ENCODE peak calls at places on chromosome 7, in eight cellular contexts. One of them, this sample, is unnamed.
A peak's percentile ranks its signal among the peaks of the same experiment; 100 is the strongest.

GRCh38 chr7:84948632-84949031 is 238.2 kb downstream of the SEMA3D start:
- DNase-seq in CD8-positive, alpha-beta memory T cell: no peak
- DNase-seq in anterior cingulate cortex: no peak
- DNase-seq in RPMI7951: no peak
- DNase-seq in ovary: no peak
- DNase-seq in SK-MEL-5: no peak
- DNase-seq in neural crest cell: no peak
- DNase-seq in stimulated activated naive CD4-positive, alpha-beta T cell: no peak
- DNase-seq in this sample: no peak

GRCh38 chr7:6250364-6250833 is 22.0 kb downstream of the CYTH3 start:
- DNase-seq in CD8-positive, alpha-beta memory T cell: no peak
- DNase-seq in anterior cingulate cortex: no peak
- DNase-seq in RPMI7951: no peak
- DNase-seq in ovary: no peak
- DNase-seq in SK-MEL-5: no peak
- DNase-seq in neural crest cell: no peak
- DNase-seq in stimulated activated naive CD4-positive, alpha-beta T cell: no peak
- DNase-seq in this sample: no peak

GRCh38 chr7:119515962-119516361 is 757.0 kb upstream of the KCND2 start:
- DNase-seq in CD8-positive, alpha-beta memory T cell: no peak
- DNase-seq in anterior cingulate cortex: no peak
- DNase-seq in RPMI7951: no peak
- DNase-seq in ovary: no peak
- DNase-seq in SK-MEL-5: no peak
- DNase-seq in neural crest cell: no peak
- DNase-seq in stimulated activated naive CD4-positive, alpha-beta T cell: no peak
- DNase-seq in this sample: no peak

GRCh38 chr7:158228986-158229385 is 358.6 kb downstream of the PTPRN2 start:
- DNase-seq in CD8-positive, alpha-beta memory T cell: no peak
- DNase-seq in anterior cingulate cortex: no peak
- DNase-seq in RPMI7951: no peak
- DNase-seq in ovary: no peak
- DNase-seq in SK-MEL-5: peak; percentile 23
- DNase-seq in neural crest cell: no peak
- DNase-seq in stimulated activated naive CD4-positive, alpha-beta T cell: no peak
- DNase-seq in this sample: no peak

GRCh38 chr7:54333952-54334351 is 208.2 kb upstream of the VSTM2A start:
- DNase-seq in CD8-positive, alpha-beta memory T cell: no peak
- DNase-seq in anterior cingulate cortex: no peak
- DNase-seq in RPMI7951: peak; percentile 66
- DNase-seq in ovary: no peak
- DNase-seq in SK-MEL-5: no peak
- DNase-seq in neural crest cell: no peak
- DNase-seq in stimulated activated naive CD4-positive, alpha-beta T cell: no peak
- DNase-seq in this sample: no peak

GRCh38 chr7:31957090-31957720 is 113.0 kb downstream of the PDE1C start:
- DNase-seq in CD8-positive, alpha-beta memory T cell: no peak
- DNase-seq in anterior cingulate cortex: no peak
- DNase-seq in RPMI7951: peak; percentile 74
- DNase-seq in ovary: no peak
- DNase-seq in SK-MEL-5: no peak
- DNase-seq in neural crest cell: no peak
- DNase-seq in stimulated activated naive CD4-positive, alpha-beta T cell: no peak
- DNase-seq in this sample: no peak

GRCh38 chr7:18133921-18134320 is 106.3 kb upstream of the PRPS1L1 start:
- DNase-seq in CD8-positive, alpha-beta memory T cell: no peak
- DNase-seq in anterior cingulate cortex: no peak
- DNase-seq in RPMI7951: no peak
- DNase-seq in ovary: no peak
- DNase-seq in SK-MEL-5: no peak
- DNase-seq in neural crest cell: no peak
- DNase-seq in stimulated activated naive CD4-positive, alpha-beta T cell: no peak
- DNase-seq in this sample: no peak

GRCh38 chr7:30649717-30650116 is 32.5 kb downstream of the CRHR2 start:
- DNase-seq in CD8-positive, alpha-beta memory T cell: no peak
- DNase-seq in anterior cingulate cortex: no peak
- DNase-seq in RPMI7951: no peak
- DNase-seq in ovary: no peak
- DNase-seq in SK-MEL-5: no peak
- DNase-seq in neural crest cell: no peak
- DNase-seq in stimulated activated naive CD4-positive, alpha-beta T cell: no peak
- DNase-seq in this sample: no peak

GRCh38 chr7:85554294-85554877 is 367.5 kb upstream of the SEMA3D start:
- DNase-seq in CD8-positive, alpha-beta memory T cell: peak; percentile 13
- DNase-seq in anterior cingulate cortex: no peak
- DNase-seq in RPMI7951: peak; percentile 48
- DNase-seq in ovary: no peak
- DNase-seq in SK-MEL-5: peak; percentile 88
- DNase-seq in neural crest cell: peak; percentile 2
- DNase-seq in stimulated activated naive CD4-positive, alpha-beta T cell: peak; percentile 33
- DNase-seq in this sample: no peak

GRCh38 chr7:144821069-144821468 is 14.8 kb downstream of the TPK1 start:
- DNase-seq in CD8-positive, alpha-beta memory T cell: no peak
- DNase-seq in anterior cingulate cortex: no peak
- DNase-seq in RPMI7951: no peak
- DNase-seq in ovary: no peak
- DNase-seq in SK-MEL-5: no peak
- DNase-seq in neural crest cell: no peak
- DNase-seq in stimulated activated naive CD4-positive, alpha-beta T cell: no peak
- DNase-seq in this sample: no peak

GRCh38 chr7:114574384-114574783 is 159.8 kb downstream of the FOXP2 start:
- DNase-seq in CD8-positive, alpha-beta memory T cell: no peak
- DNase-seq in anterior cingulate cortex: no peak
- DNase-seq in RPMI7951: no peak
- DNase-seq in ovary: no peak
- DNase-seq in SK-MEL-5: no peak
- DNase-seq in neural crest cell: no peak
- DNase-seq in stimulated activated naive CD4-positive, alpha-beta T cell: no peak
- DNase-seq in this sample: no peak

GRCh38 chr7:116696707-116697106 is 24.7 kb downstream of the MET start:
- DNase-seq in CD8-positive, alpha-beta memory T cell: no peak
- DNase-seq in anterior cingulate cortex: no peak
- DNase-seq in RPMI7951: no peak
- DNase-seq in ovary: no peak
- DNase-seq in SK-MEL-5: no peak
- DNase-seq in neural crest cell: no peak
- DNase-seq in stimulated activated naive CD4-positive, alpha-beta T cell: no peak
- DNase-seq in this sample: no peak

GRCh38 chr7:130189281-130189782 is 15.9 kb downstream of the TMEM209 start:
- DNase-seq in CD8-positive, alpha-beta memory T cell: no peak
- DNase-seq in anterior cingulate cortex: no peak
- DNase-seq in RPMI7951: no peak
- DNase-seq in ovary: no peak
- DNase-seq in SK-MEL-5: no peak
- DNase-seq in neural crest cell: no peak
- DNase-seq in stimulated activated naive CD4-positive, alpha-beta T cell: no peak
- DNase-seq in this sample: no peak

GRCh38 chr7:41825927-41826480 is 123.1 kb upstream of the INHBA start:
- DNase-seq in CD8-positive, alpha-beta memory T cell: no peak
- DNase-seq in anterior cingulate cortex: no peak
- DNase-seq in RPMI7951: peak; percentile 59
- DNase-seq in ovary: no peak
- DNase-seq in SK-MEL-5: no peak
- DNase-seq in neural crest cell: no peak
- DNase-seq in stimulated activated naive CD4-positive, alpha-beta T cell: no peak
- DNase-seq in this sample: no peak

GRCh38 chr7:150685219-150686029 is at the start of gene GIMAP2:
- DNase-seq in CD8-positive, alpha-beta memory T cell: peak; percentile 67
- DNase-seq in anterior cingulate cortex: no peak
- DNase-seq in RPMI7951: peak; percentile 74
- DNase-seq in ovary: no peak
- DNase-seq in SK-MEL-5: peak; percentile 69
- DNase-seq in neural crest cell: no peak
- DNase-seq in stimulated activated naive CD4-positive, alpha-beta T cell: peak; percentile 61
- DNase-seq in this sample: no peak

GRCh38 chr7:30087371-30087770 is 47.4 kb upstream of the MTURN start:
- DNase-seq in CD8-positive, alpha-beta memory T cell: no peak
- DNase-seq in anterior cingulate cortex: no peak
- DNase-seq in RPMI7951: no peak
- DNase-seq in ovary: no peak
- DNase-seq in SK-MEL-5: no peak
- DNase-seq in neural crest cell: no peak
- DNase-seq in stimulated activated naive CD4-positive, alpha-beta T cell: no peak
- DNase-seq in this sample: no peak

GRCh38 chr7:74051629-74052410 is 23.8 kb downstream of the ELN start:
- DNase-seq in CD8-positive, alpha-beta memory T cell: no peak
- DNase-seq in anterior cingulate cortex: no peak
- DNase-seq in RPMI7951: peak; percentile 61
- DNase-seq in ovary: peak; percentile 31
- DNase-seq in SK-MEL-5: peak; percentile 52
- DNase-seq in neural crest cell: peak; percentile 42
- DNase-seq in stimulated activated naive CD4-positive, alpha-beta T cell: no peak
- DNase-seq in this sample: peak; percentile 21

This sample was measured in right cardiac atrium.